ENCODE peak calls at places on chromosome 10, in six cellular contexts. R, I, W, D, G and K are unnamed samples.

GRCh38 chr10:92913973-92914372 is 65.7 kb downstream of the EXOC6 start:
- DNase-seq in R (no peak), I (no peak), W (peak), D (no peak), G (no peak), K (no peak)

GRCh38 chr10:74107391-74107790 is 43.2 kb downstream of the AP3M1 start:
- DNase-seq in R (no peak), I (no peak), W (no peak), D (no peak), G (no peak), K (no peak)

GRCh38 chr10:15266117-15266516 is 97.6 kb upstream of the NMT2 start:
- DNase-seq in R (no peak), I (no peak), W (no peak), D (no peak), G (no peak), K (no peak)

GRCh38 chr10:33441561-33441960 is 107.1 kb upstream of the NRP1 start:
- DNase-seq in R (no peak), I (no peak), W (no peak), D (no peak), G (no peak), K (no peak)

GRCh38 chr10:1026578-1026977 is 919 bp upstream of the IDI2 start:
- DNase-seq in R (no peak), I (no peak), W (no peak), D (no peak), G (no peak), K (no peak)

GRCh38 chr10:74924251-74924954 is 98.0 kb downstream of the KAT6B start:
- DNase-seq in R (no peak), I (no peak), W (no peak), D (no peak), G (no peak), K (no peak)

GRCh38 chr10:117168135-117168674 is 29.1 kb upstream of the KCNK18 start:
- DNase-seq in R (peak), I (no peak), W (peak), D (peak), G (peak), K (peak)

GRCh38 chr10:118321724-118322575 is 20.2 kb downstream of the FAM204A start:
- DNase-seq in R (no peak), I (no peak), W (no peak), D (no peak), G (no peak), K (no peak)

GRCh38 chr10:124650820-124651401 is 93.3 kb downstream of the FAM53B start:
- DNase-seq in R (no peak), I (no peak), W (no peak), D (no peak), G (peak), K (peak)

GRCh38 chr10:72242675-72243074 is 26.6 kb upstream of the ASCC1 start:
- DNase-seq in R (peak), I (peak), W (no peak), D (peak), G (no peak), K (no peak)

GRCh38 chr10:33600381-33600780 is 265.9 kb upstream of the NRP1 start:
- DNase-seq in R (no peak), I (no peak), W (no peak), D (no peak), G (no peak), K (no peak)

GRCh38 chr10:44857363-44858016 is 53.6 kb upstream of the TMEM72 start:
- DNase-seq in R (peak), I (peak), W (peak), D (peak), G (peak), K (peak)

GRCh38 chr10:115001506-115002381 is 63.7 kb downstream of the TRUB1 start:
- DNase-seq in R (no peak), I (no peak), W (no peak), D (peak), G (no peak), K (no peak)

GRCh38 chr10:89481662-89482061 is 53.7 kb downstream of the SLC16A12 start:
- DNase-seq in R (no peak), I (no peak), W (no peak), D (no peak), G (no peak), K (no peak)

GRCh38 chr10:6918305-6918704 is 338.2 kb upstream of the PRKCQ start:
- DNase-seq in R (peak), I (no peak), W (no peak), D (peak), G (peak), K (peak)

GRCh38 chr10:72261323-72262018 is 12.3 kb upstream of the DDIT4 start:
- DNase-seq in R (peak), I (no peak), W (no peak), D (no peak), G (no peak), K (no peak)

GRCh38 chr10:118950190-118950658 is 79.3 kb upstream of the NANOS1 start:
- DNase-seq in R (peak), I (no peak), W (no peak), D (no peak), G (no peak), K (no peak)

GRCh38 chr10:63770523-63770922 is 249.3 kb downstream of the REEP3 start:
- DNase-seq in R (no peak), I (no peak), W (no peak), D (no peak), G (no peak), K (no peak)

GRCh38 chr10:122181901-122182799 is 88.9 kb upstream of the BTBD16 start:
- DNase-seq in R (no peak), I (no peak), W (no peak), D (no peak), G (no peak), K (no peak)

GRCh38 chr10:99756158-99756557 is 24.1 kb downstream of the CUTC start:
- DNase-seq in R (no peak), I (no peak), W (no peak), D (no peak), G (no peak), K (no peak)

GRCh38 chr10:118181021-118181420 is 134.3 kb upstream of the RAB11FIP2 start:
- DNase-seq in R (no peak), I (no peak), W (no peak), D (no peak), G (no peak), K (no peak)

GRCh38 chr10:31031205-31031665 is 430 bp downstream of the ZNF438 start:
- DNase-seq in R (peak), I (no peak), W (no peak), D (no peak), G (no peak), K (no peak)

GRCh38 chr10:75658036-75658435 is 226.6 kb downstream of the LRMDA start:
- DNase-seq in R (no peak), I (no peak), W (no peak), D (no peak), G (no peak), K (no peak)

GRCh38 chr10:132113766-132114365 is 48.1 kb downstream of the JAKMIP3 start:
- DNase-seq in R (peak), I (no peak), W (no peak), D (no peak), G (no peak), K (no peak)

GRCh38 chr10:60535427-60535826 is 145.8 kb upstream of the ANK3 start:
- DNase-seq in R (no peak), I (no peak), W (no peak), D (no peak), G (no peak), K (no peak)
- H3K27ac ChIP-seq in R (no peak), I (no peak), W (no peak), D (no peak), G (no peak), K (no peak)

GRCh38 chr10:130045801-130046321 is 64.8 kb downstream of the C10orf143 start:
- DNase-seq in R (no peak), I (no peak), W (no peak), D (no peak), G (no peak), K (no peak)
- H3K27ac ChIP-seq in R (no peak), I (no peak), W (no peak), D (no peak), G (no peak), K (no peak)

DNA sequence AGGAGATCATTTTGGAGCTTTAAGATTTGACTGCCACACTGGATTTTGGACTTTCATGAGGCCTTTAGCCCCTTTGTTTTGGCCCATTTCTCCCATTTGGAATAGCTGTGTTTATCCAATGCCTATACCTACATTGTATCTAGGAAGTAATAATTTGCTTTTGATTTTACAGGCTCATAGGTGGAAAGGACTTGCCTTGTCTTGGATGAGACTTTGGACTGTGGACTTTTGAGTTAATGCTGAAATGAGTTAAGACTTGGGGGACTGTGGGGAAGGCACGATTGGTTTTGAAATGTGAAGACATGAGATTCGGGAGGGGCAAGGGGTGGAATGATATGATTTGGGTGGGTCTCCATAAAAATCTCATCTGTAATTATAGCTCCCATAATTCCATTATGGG is 47.6 kb upstream of the PAPSS2 start:
- DNase-seq in R (no peak), I (no peak), W (no peak), D (no peak), G (no peak), K (no peak)
- H3K27ac ChIP-seq in R (no peak), I (no peak), W (no peak), D (no peak), G (no peak), K (no peak)

GRCh38 chr10:113912582-113912981 is 58.1 kb downstream of the NHLRC2 start:
- DNase-seq in R (no peak), I (no peak), W (no peak), D (no peak), G (no peak), K (no peak)

GRCh38 chr10:113916053-113916452 is 61.6 kb downstream of the NHLRC2 start:
- DNase-seq in R (no peak), I (no peak), W (no peak), D (no peak), G (no peak), K (no peak)

GRCh38 chr10:113914936-113915335 is 60.5 kb downstream of the NHLRC2 start:
- DNase-seq in R (no peak), I (no peak), W (no peak), D (no peak), G (no peak), K (no peak)

GRCh38 chr10:113911839-113912238 is 57.4 kb downstream of the NHLRC2 start:
- DNase-seq in R (no peak), I (no peak), W (no peak), D (no peak), G (no peak), K (no peak)

DNA sequence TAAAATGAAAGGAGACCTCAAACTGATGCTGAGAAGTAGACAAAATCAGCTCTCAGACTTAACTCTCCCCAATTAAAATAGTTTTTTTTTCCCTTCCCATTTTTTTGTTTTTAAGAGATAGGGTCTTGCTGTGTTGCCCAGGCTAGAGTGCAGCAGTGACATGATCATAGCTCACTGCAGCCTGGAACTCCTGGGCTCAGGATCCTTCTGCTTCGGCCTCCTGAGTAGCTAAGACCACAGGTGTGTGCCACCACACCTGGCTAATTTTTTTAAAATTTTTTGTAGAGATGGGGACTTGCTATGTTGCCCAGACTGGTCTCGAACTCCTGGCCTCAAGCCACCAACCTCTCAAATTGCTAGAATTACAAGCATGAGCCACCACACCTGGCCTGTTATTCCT is 61.1 kb downstream of the NHLRC2 start:
- DNase-seq in R (no peak), I (no peak), W (no peak), D (no peak), G (no peak), K (no peak)
- H3K27ac ChIP-seq in R (no peak), I (no peak), W (no peak), D (peak), G (no peak), K (no peak)

DNA sequence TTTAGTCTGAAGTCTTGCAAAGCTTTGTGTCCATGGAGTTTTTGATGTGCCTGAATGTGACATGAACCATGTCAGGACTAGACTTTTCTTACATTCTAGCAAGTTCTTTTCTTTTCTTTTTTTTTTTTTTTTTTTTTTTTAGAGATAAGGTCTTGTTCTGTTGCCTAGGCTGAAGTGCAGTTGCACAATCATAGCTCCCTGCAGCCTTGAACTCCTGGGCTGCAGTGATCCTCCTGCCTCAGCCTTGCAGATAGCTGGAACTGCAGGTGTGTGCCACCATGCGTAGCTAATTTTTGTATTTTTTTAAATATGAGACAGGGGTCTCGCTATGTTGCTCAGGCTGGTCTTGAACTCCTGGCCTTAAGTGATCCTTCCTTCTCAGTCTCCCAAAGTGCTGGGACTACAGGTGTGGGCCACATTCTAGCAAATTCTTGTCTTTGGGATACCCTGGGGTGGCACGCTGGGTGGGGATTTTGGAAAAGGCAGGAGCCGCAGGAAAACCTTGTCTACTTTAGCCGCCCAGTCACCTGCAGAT is 152.8 kb downstream of the SVIL start:
- DNase-seq in R (no peak), I (no peak), W (no peak), D (no peak), G (no peak), K (no peak)
- H3K27ac ChIP-seq in R (no peak), I (no peak), W (peak), D (peak), G (no peak), K (no peak)

GRCh38 chr10:110509560-110509959 is 11.9 kb downstream of the DUSP5 start:
- DNase-seq in R (no peak), I (no peak), W (no peak), D (no peak), G (no peak), K (no peak)

GRCh38 chr10:110507303-110507702 is 9.6 kb downstream of the DUSP5 start:
- DNase-seq in R (no peak), I (no peak), W (no peak), D (no peak), G (no peak), K (no peak)

GRCh38 chr10:110510086-110510485 is 12.4 kb downstream of the DUSP5 start:
- DNase-seq in R (no peak), I (no peak), W (no peak), D (no peak), G (no peak), K (no peak)

GRCh38 chr10:110508389-110508788 is 10.7 kb downstream of the DUSP5 start:
- DNase-seq in R (no peak), I (no peak), W (no peak), D (no peak), G (no peak), K (no peak)

GRCh38 chr10:110508806-110509544 is 11.3 kb downstream of the DUSP5 start:
- DNase-seq in R (no peak), I (no peak), W (no peak), D (peak), G (no peak), K (no peak)
- H3K27ac ChIP-seq in R (no peak), I (no peak), W (peak), D (peak), G (no peak), K (no peak)

GRCh38 chr10:110824152-110824441 is 47.6 kb upstream of the PDCD4 start:
- DNase-seq in R (no peak), I (no peak), W (no peak), D (no peak), G (no peak), K (no peak)
- H3K27ac ChIP-seq in R (no peak), I (no peak), W (peak), D (peak), G (no peak), K (no peak)